ENCODE peak calls at places on chromosome 21, in four cellular contexts. F, T, R and V are unnamed samples.

GRCh38 chr21:31716106-31716505 is 15.8 kb downstream of the SCAF4 start:
- DNase-seq in T (no peak), R (no peak), F (no peak), V (no peak)

GRCh38 chr21:39676054-39676771 is 63.5 kb downstream of the B3GALT5 start:
- DNase-seq in T (no peak), F (no peak), R (no peak), V (peak)

GRCh38 chr21:38267136-38267535 is 10.3 kb downstream of the KCNJ15 start:
- DNase-seq in R (no peak), F (no peak), T (no peak), V (no peak)

GRCh38 chr21:35511298-35512162 is 462.4 kb upstream of the RUNX1 start:
- DNase-seq in F (no peak), R (peak), T (no peak), V (no peak)

GRCh38 chr21:39137248-39138186 is 45.7 kb downstream of the PSMG1 start:
- DNase-seq in T (no peak), R (no peak), F (no peak), V (peak)

GRCh38 chr21:34992736-34993135 is 56.4 kb downstream of the RUNX1 start:
- DNase-seq in F (no peak), R (no peak), T (no peak), V (no peak)

GRCh38 chr21:15139881-15140280 is 75.1 kb upstream of the NRIP1 start:
- DNase-seq in R (no peak), T (no peak), F (no peak), V (no peak)

GRCh38 chr21:15121097-15121654 is 56.4 kb upstream of the NRIP1 start:
- DNase-seq in R (no peak), T (no peak), F (no peak), V (no peak)

GRCh38 chr21:28554660-28555475 is 437.8 kb downstream of the LTN1 start:
- DNase-seq in R (peak), T (no peak), F (no peak), V (no peak)

GRCh38 chr21:29504751-29505321 is 206.1 kb downstream of the BACH1 start:
- DNase-seq in T (no peak), R (no peak), F (no peak), V (no peak)

GRCh38 chr21:45410151-45410864 is 5.3 kb downstream of the COL18A1 start:
- DNase-seq in T (no peak), F (no peak), R (no peak), V (no peak)

GRCh38 chr21:42646076-42646825 is 7.2 kb upstream of the PDE9A start:
- DNase-seq in T (no peak), R (no peak), F (no peak), V (no peak)

GRCh38 chr21:36510911-36511310 is 31.0 kb upstream of the CLDN14 start:
- DNase-seq in F (no peak), T (no peak), R (no peak), V (no peak)

GRCh38 chr21:28436286-28436932 is 556.3 kb downstream of the LTN1 start:
- DNase-seq in R (no peak), F (no peak), T (no peak), V (no peak)

GRCh38 chr21:33259428-33259827 is 6.7 kb upstream of the IL10RB start:
- DNase-seq in T (no peak), R (no peak), F (no peak), V (no peak)

GRCh38 chr21:35298757-35299156 is 249.7 kb upstream of the RUNX1 start:
- DNase-seq in T (no peak), F (no peak), R (no peak), V (no peak)

GRCh38 chr21:28642891-28643290 is 349.8 kb downstream of the LTN1 start:
- DNase-seq in T (no peak), F (no peak), R (no peak), V (no peak)

GRCh38 chr21:41326414-41327080 is 9.9 kb downstream of the FAM3B start:
- DNase-seq in R (no peak), F (no peak), T (no peak), V (no peak)

GRCh38 chr21:21146587-21147373 is 148.6 kb downstream of the NCAM2 start:
- DNase-seq in T (no peak), F (no peak), R (no peak), V (no peak)

GRCh38 chr21:43272591-43272990 is 103.8 kb downstream of the CRYAA start:
- DNase-seq in F (no peak), T (no peak), R (no peak), V (no peak)

GRCh38 chr21:34702341-34702807 is 33.6 kb downstream of the CLIC6 start:
- DNase-seq in T (no peak), F (no peak), R (no peak), V (no peak)

GRCh38 chr21:33362044-33362555 is 37.3 kb downstream of the IFNAR1 start:
- DNase-seq in R (no peak), T (peak), F (peak), V (peak)

GRCh38 chr21:34795152-34796141 is 126.7 kb downstream of the CLIC6 start:
- DNase-seq in F (no peak), T (no peak), R (no peak), V (no peak)

GRCh38 chr21:29786509-29786908 is 153.3 kb downstream of the GRIK1 start:
- DNase-seq in T (no peak), R (no peak), F (no peak), V (no peak)

GRCh38 chr21:38139380-38140168 is 117.2 kb upstream of the KCNJ15 start:
- DNase-seq in T (no peak), F (no peak), R (peak), V (no peak)

GRCh38 chr21:15775291-15775690 is 45.5 kb downstream of the USP25 start:
- DNase-seq in T (no peak), R (no peak), F (no peak), V (no peak)

GRCh38 chr21:41664881-41665765 is 101.7 kb downstream of the RIPK4 start:
- DNase-seq in R (no peak), F (no peak), T (no peak), V (no peak)

GRCh38 chr21:34065015-34065414 is 8.4 kb upstream of the MRPS6 start:
- DNase-seq in R (no peak), T (no peak), F (no peak), V (no peak)

GRCh38 chr21:46060596-46061061 is 37.3 kb upstream of the COL6A2 start:
- DNase-seq in T (no peak), R (peak), F (peak), V (no peak)

GRCh38 chr21:36717901-36718465 is 19.1 kb downstream of the SIM2 start:
- DNase-seq in F (no peak), R (no peak), T (no peak), V (no peak)

GRCh38 chr21:15564907-15565306 is 164.9 kb upstream of the USP25 start:
- DNase-seq in R (no peak), F (no peak), T (no peak), V (no peak)

GRCh38 chr21:38958940-38959685 is 153.4 kb downstream of the ETS2 start:
- DNase-seq in F (no peak), T (no peak), R (peak), V (no peak)

GRCh38 chr21:42135386-42136040 is 64.4 kb downstream of the UMODL1 start:
- DNase-seq in F (no peak), R (no peak), T (no peak), V (no peak)

GRCh38 chr21:33199516-33200217 is 30.1 kb upstream of the IFNAR2 start:
- DNase-seq in R (peak), T (peak), F (peak), V (no peak)

GRCh38 chr21:37829447-37829846 is 86.8 kb downstream of the KCNJ6 start:
- DNase-seq in F (no peak), R (peak), T (no peak), V (no peak)

GRCh38 chr21:34900376-34900775 is 148.7 kb downstream of the RUNX1 start:
- DNase-seq in T (no peak), F (no peak), R (no peak), V (no peak)

GRCh38 chr21:28207776-28208175 is 784.9 kb downstream of the LTN1 start:
- DNase-seq in F (no peak), T (no peak), R (no peak), V (no peak)

GRCh38 chr21:29710498-29710897 is 229.3 kb downstream of the GRIK1 start:
- DNase-seq in T (no peak), R (no peak), F (no peak), V (no peak)